ENCODE peak calls at places on chromosomes 11 and 22, in ten cellular contexts. A is HFFc6; E is cardiac muscle cell; P is GM12865; N is prostate gland; U is CD8-positive, alpha-beta T cell; M is dorsolateral prefrontal cortex; Z is mesothelial cell of epicardium; O is HepG2; G is fibroblast of lung. S is an unnamed sample.
A peak's percentile ranks its signal among the peaks of the same experiment; 100 is the strongest.

GRCh38 chr11:130371004-130371590 is 56.4 kb upstream of the ZBTB44 start:
- DNase-seq in A (no peak), E (no peak), P (no peak), N (no peak), U (no peak), M (no peak), Z (no peak), O (no peak), G (no peak), S (no peak)

GRCh38 chr11:12005476-12005875 is 3.0 kb downstream of the DKK3 start:
- DNase-seq in A (peak; percentile 63), E (peak; percentile 57), P (no peak), N (no peak), U (no peak), M (no peak), Z (no peak), O (no peak), G (peak; percentile 78), S (no peak)

GRCh38 chr11:116948375-116948774 is 111.0 kb upstream of the APOA1 start:
- DNase-seq in A (no peak), E (peak; percentile 32), P (peak; percentile 32), N (no peak), U (no peak), M (no peak), Z (no peak), O (no peak), G (peak; percentile 48), S (no peak)

GRCh38 chr11:6397156-6397555 is 6.9 kb downstream of the SMPD1 start:
- DNase-seq in A (peak; percentile 12), E (peak; percentile 39), P (no peak), N (no peak), U (no peak), M (no peak), Z (no peak), O (no peak), G (no peak), S (no peak)

GRCh38 chr11:101129203-101129943 is at the start of gene PGR:
- DNase-seq in A (no peak), E (no peak), P (no peak), N (peak; percentile 8), U (no peak), M (no peak), Z (no peak), O (no peak), G (no peak), S (no peak)

GRCh38 chr22:38135133-38135706 is 24.7 kb upstream of the BAIAP2L2 start:
- DNase-seq in A (peak; percentile 92), E (peak; percentile 83), P (no peak), N (no peak), U (no peak), M (no peak), Z (no peak), O (no peak), G (peak; percentile 86), S (no peak)

GRCh38 chr11:72981067-72981466 is 161.1 kb downstream of the FCHSD2 start:
- DNase-seq in A (no peak), E (no peak), P (no peak), N (no peak), U (no peak), M (no peak), Z (no peak), O (no peak), G (no peak), S (no peak)

GRCh38 chr11:36431429-36432092 is 78.5 kb downstream of the TRAF6 start:
- DNase-seq in A (peak; percentile 92), E (peak; percentile 98), P (peak; percentile 56), N (no peak), U (no peak), M (no peak), Z (no peak), O (peak; percentile 39), G (peak; percentile 99), S (no peak)

GRCh38 chr22:47653921-47654320 is 891.5 kb downstream of the TBC1D22A start:
- DNase-seq in A (no peak), E (no peak), P (no peak), N (no peak), U (no peak), M (no peak), Z (no peak), O (no peak), G (no peak), S (no peak)

GRCh38 chr11:116694815-116695590 is 77.8 kb downstream of the BUD13 start:
- DNase-seq in A (no peak), E (no peak), P (no peak), N (no peak), U (no peak), M (no peak), Z (no peak), O (no peak), G (no peak), S (no peak)

GRCh38 chr11:76598426-76598839 is 72.1 kb downstream of the LRRC32 start:
- DNase-seq in A (no peak), E (peak; percentile 74), P (peak; percentile 63), N (no peak), U (no peak), M (no peak), Z (no peak), O (peak; percentile 31), G (peak; percentile 51), S (no peak)

GRCh38 chr22:36116127-36116526 is 44.4 kb downstream of the APOL3 start:
- DNase-seq in A (no peak), E (no peak), P (no peak), N (no peak), U (no peak), M (no peak), Z (no peak), O (no peak), G (no peak), S (no peak)

GRCh38 chr11:19116315-19116970 is 525 bp upstream of the ZDHHC13 start:
- DNase-seq in A (no peak), E (no peak), P (peak; percentile 35), N (no peak), U (no peak), M (no peak), Z (no peak), O (no peak), G (no peak), S (no peak)

GRCh38 chr11:13007702-13008435 is 1.2 kb upstream of the RASSF10 start:
- DNase-seq in A (no peak), E (no peak), P (no peak), N (peak; percentile 46), U (no peak), M (no peak), Z (no peak), O (peak; percentile 95), G (peak; percentile 18), S (no peak)

GRCh38 chr22:36497910-36498669 is 8.8 kb downstream of the FOXRED2 start:
- DNase-seq in A (no peak), E (no peak), P (no peak), N (no peak), U (no peak), M (no peak), Z (no peak), O (no peak), G (no peak), S (no peak)

GRCh38 chr22:49367016-49367697 is 460.5 kb downstream of the BRD1 start:
- DNase-seq in A (no peak), E (no peak), P (no peak), N (no peak), U (no peak), M (no peak), Z (no peak), O (no peak), G (no peak), S (no peak)

GRCh38 chr22:49365191-49365837 is 462.4 kb downstream of the BRD1 start:
- DNase-seq in A (no peak), E (no peak), P (no peak), N (no peak), U (no peak), M (no peak), Z (no peak), O (no peak), G (no peak), S (no peak)

GRCh38 chr22:49368221-49368975 is 459.3 kb downstream of the BRD1 start:
- DNase-seq in A (no peak), E (no peak), P (no peak), N (no peak), U (no peak), M (no peak), Z (no peak), O (no peak), G (no peak), S (no peak)

GRCh38 chr22:49365910-49366309 is 461.8 kb downstream of the BRD1 start:
- DNase-seq in A (no peak), E (no peak), P (no peak), N (no peak), U (no peak), M (no peak), Z (no peak), O (no peak), G (no peak), S (no peak)

GRCh38 chr22:49366437-49366836 is 461.2 kb downstream of the BRD1 start:
- DNase-seq in A (no peak), E (no peak), P (no peak), N (no peak), U (no peak), M (no peak), Z (no peak), O (no peak), G (no peak), S (no peak)
- TF ChIP-seq CTCF in A (no peak), E (no peak), P (no peak), N (no peak), U (no peak), M (no peak), Z (no peak), O (no peak), G (no peak), S (no peak)

GRCh38 chr11:67500818-67501584 is 4.2 kb downstream of the PITPNM1 start:
- DNase-seq in A (no peak), E (no peak), P (no peak), N (no peak), U (no peak), M (no peak), Z (no peak), O (no peak), G (no peak), S (no peak)
- TF ChIP-seq CTCF in A (no peak), E (no peak), P (no peak), N (no peak), U (no peak), M (no peak), Z (no peak), O (no peak), G (no peak), S (no peak)

GRCh38 chr11:69948256-69949141 is 129.3 kb upstream of the FGF3 start:
- DNase-seq in A (no peak), E (no peak), P (no peak), N (no peak), U (no peak), M (no peak), Z (no peak), O (peak; percentile 35), G (peak; percentile 69), S (no peak)
- TF ChIP-seq CTCF in A (no peak), E (no peak), P (no peak), N (no peak), U (no peak), M (no peak), Z (no peak), O (peak; percentile 65), G (no peak), S (no peak)

DNA sequence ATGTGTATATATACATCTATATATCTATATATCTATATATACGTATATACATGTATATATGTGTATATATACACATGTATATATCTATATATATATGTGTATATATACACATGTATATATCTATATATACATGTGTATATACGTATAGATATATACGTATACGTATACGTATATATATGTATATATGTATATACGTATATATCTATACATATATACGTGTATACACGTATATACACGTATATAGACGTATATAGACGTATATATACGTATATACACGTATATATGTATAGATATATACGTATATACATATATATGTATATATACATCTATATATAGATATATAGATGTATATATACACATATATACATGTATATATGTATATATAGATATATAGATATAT is 25.1 kb upstream of the CAPRIN1 start:
- DNase-seq in A (no peak), E (no peak), P (no peak), N (no peak), U (no peak), M (no peak), Z (no peak), O (no peak), G (no peak), S (no peak)
- TF ChIP-seq CTCF in A (no peak), E (no peak), P (no peak), N (no peak), U (no peak), M (no peak), Z (no peak), O (no peak), G (no peak), S (no peak)